ENCODE peak calls at places on chromosomes 5 and 9, in ten cellular contexts. One of them, this sample, is unnamed.

GRCh38 chr9:89366711-89367110 is 48.4 kb downstream of the SECISBP2 start:
- DNase-seq in brain microvascular endothelial cell: peak
- DNase-seq in neural crest cell: no peak
- DNase-seq in astrocyte: no peak
- DNase-seq in uterus: no peak
- DNase-seq in SK-N-SH: no peak
- DNase-seq in GM23338: no peak
- DNase-seq in fibroblast of the aortic adventitia: no peak
- DNase-seq in IMR-90: no peak
- DNase-seq in right lobe of liver: no peak
- DNase-seq in this sample: no peak

GRCh38 chr5:83974151-83974822 is 253.6 kb upstream of the HAPLN1 start:
- DNase-seq in astrocyte: peak
- DNase-seq in IMR-90: peak
- DNase-seq in brain microvascular endothelial cell: no peak
- DNase-seq in SK-N-SH: no peak
- DNase-seq in right lobe of liver: no peak
- DNase-seq in neural crest cell: no peak
- DNase-seq in fibroblast of the aortic adventitia: no peak
- DNase-seq in uterus: no peak
- DNase-seq in GM23338: peak
- DNase-seq in this sample: no peak

GRCh38 chr5:90133941-90134340 is 275.6 kb downstream of the CETN3 start:
- DNase-seq in brain microvascular endothelial cell: no peak
- DNase-seq in astrocyte: peak
- DNase-seq in IMR-90: no peak
- DNase-seq in fibroblast of the aortic adventitia: no peak
- DNase-seq in right lobe of liver: no peak
- DNase-seq in neural crest cell: no peak
- DNase-seq in SK-N-SH: no peak
- DNase-seq in GM23338: no peak
- DNase-seq in uterus: no peak
- DNase-seq in this sample: no peak

GRCh38 chr5:141762790-141763368 is 80.8 kb upstream of the ARAP3 start:
- DNase-seq in fibroblast of the aortic adventitia: no peak
- DNase-seq in IMR-90: no peak
- DNase-seq in astrocyte: no peak
- DNase-seq in uterus: no peak
- DNase-seq in brain microvascular endothelial cell: no peak
- DNase-seq in right lobe of liver: no peak
- DNase-seq in SK-N-SH: no peak
- DNase-seq in GM23338: no peak
- DNase-seq in neural crest cell: no peak
- DNase-seq in this sample: no peak

GRCh38 chr5:102600964-102601363 is 102.2 kb upstream of the SLCO6A1 start:
- DNase-seq in IMR-90: peak
- DNase-seq in SK-N-SH: no peak
- DNase-seq in neural crest cell: no peak
- DNase-seq in brain microvascular endothelial cell: peak
- DNase-seq in right lobe of liver: no peak
- DNase-seq in uterus: no peak
- DNase-seq in fibroblast of the aortic adventitia: peak
- DNase-seq in GM23338: no peak
- DNase-seq in astrocyte: peak
- DNase-seq in this sample: no peak

GRCh38 chr9:7212101-7212500 is 454.3 kb downstream of the KDM4C start:
- DNase-seq in GM23338: no peak
- DNase-seq in neural crest cell: peak
- DNase-seq in IMR-90: no peak
- DNase-seq in astrocyte: peak
- DNase-seq in right lobe of liver: no peak
- DNase-seq in uterus: no peak
- DNase-seq in SK-N-SH: no peak
- DNase-seq in fibroblast of the aortic adventitia: no peak
- DNase-seq in brain microvascular endothelial cell: no peak
- DNase-seq in this sample: no peak

GRCh38 chr5:127754727-127755126 is 51.5 kb downstream of the CCDC192 start:
- DNase-seq in IMR-90: no peak
- DNase-seq in brain microvascular endothelial cell: no peak
- DNase-seq in SK-N-SH: no peak
- DNase-seq in neural crest cell: no peak
- DNase-seq in uterus: no peak
- DNase-seq in astrocyte: no peak
- DNase-seq in fibroblast of the aortic adventitia: no peak
- DNase-seq in GM23338: no peak
- DNase-seq in right lobe of liver: no peak
- DNase-seq in this sample: no peak

GRCh38 chr9:16133556-16134227 is 580.8 kb downstream of the CCDC171 start:
- DNase-seq in right lobe of liver: peak
- DNase-seq in fibroblast of the aortic adventitia: peak
- DNase-seq in brain microvascular endothelial cell: peak
- DNase-seq in IMR-90: peak
- DNase-seq in SK-N-SH: peak
- DNase-seq in neural crest cell: peak
- DNase-seq in uterus: no peak
- DNase-seq in GM23338: peak
- DNase-seq in astrocyte: peak
- DNase-seq in this sample: no peak

GRCh38 chr5:149684371-149684770 is 45.7 kb upstream of the PPARGC1B start:
- DNase-seq in uterus: no peak
- DNase-seq in fibroblast of the aortic adventitia: no peak
- DNase-seq in brain microvascular endothelial cell: no peak
- DNase-seq in GM23338: no peak
- DNase-seq in astrocyte: no peak
- DNase-seq in right lobe of liver: no peak
- DNase-seq in IMR-90: no peak
- DNase-seq in neural crest cell: no peak
- DNase-seq in SK-N-SH: no peak
- DNase-seq in this sample: no peak

GRCh38 chr9:109035684-109036423 is 22.6 kb upstream of the CTNNAL1 start:
- DNase-seq in brain microvascular endothelial cell: peak
- DNase-seq in SK-N-SH: no peak
- DNase-seq in astrocyte: peak
- DNase-seq in fibroblast of the aortic adventitia: peak
- DNase-seq in IMR-90: peak
- DNase-seq in uterus: peak
- DNase-seq in GM23338: no peak
- DNase-seq in neural crest cell: no peak
- DNase-seq in right lobe of liver: peak
- DNase-seq in this sample: peak

GRCh38 chr9:109411818-109412352 is 86.2 kb downstream of the PTPN3 start:
- DNase-seq in GM23338: peak
- DNase-seq in IMR-90: peak
- DNase-seq in astrocyte: peak
- DNase-seq in brain microvascular endothelial cell: peak
- DNase-seq in right lobe of liver: no peak
- DNase-seq in uterus: no peak
- DNase-seq in SK-N-SH: peak
- DNase-seq in neural crest cell: no peak
- DNase-seq in fibroblast of the aortic adventitia: peak
- DNase-seq in this sample: peak

GRCh38 chr5:105565531-105565930 is 2002.9 kb upstream of the NUDT12 start:
- DNase-seq in GM23338: no peak
- DNase-seq in SK-N-SH: no peak
- DNase-seq in brain microvascular endothelial cell: no peak
- DNase-seq in uterus: no peak
- DNase-seq in IMR-90: no peak
- DNase-seq in astrocyte: no peak
- DNase-seq in right lobe of liver: no peak
- DNase-seq in neural crest cell: no peak
- DNase-seq in fibroblast of the aortic adventitia: no peak
- DNase-seq in this sample: no peak

GRCh38 chr5:168011096-168011495 is 280.3 kb upstream of the WWC1 start:
- DNase-seq in right lobe of liver: no peak
- DNase-seq in brain microvascular endothelial cell: no peak
- DNase-seq in neural crest cell: no peak
- DNase-seq in astrocyte: no peak
- DNase-seq in IMR-90: no peak
- DNase-seq in SK-N-SH: no peak
- DNase-seq in uterus: no peak
- DNase-seq in GM23338: no peak
- DNase-seq in fibroblast of the aortic adventitia: no peak
- DNase-seq in this sample: no peak

DNA sequence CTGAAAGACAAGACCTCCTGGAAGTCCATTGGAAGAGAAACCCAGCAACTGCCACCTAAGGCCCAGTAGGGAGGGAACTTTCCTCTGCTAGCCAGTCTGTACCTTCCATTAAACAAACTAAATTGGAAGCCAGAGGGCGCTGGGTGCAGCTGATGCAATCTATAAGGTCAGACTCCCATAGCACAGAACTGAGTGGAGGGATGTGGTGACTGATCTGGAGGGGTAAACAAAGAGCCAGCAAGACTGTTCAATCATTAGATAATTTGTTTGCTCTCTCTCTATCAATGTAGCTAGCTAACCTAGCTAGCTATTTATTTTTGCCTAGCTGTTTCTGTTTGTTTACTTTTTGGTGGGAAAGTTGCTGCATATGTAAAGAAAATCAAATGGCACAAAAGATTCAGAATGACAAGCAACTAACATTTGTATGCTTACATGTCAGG is 291.8 kb upstream of the DAB2 start:
- DNase-seq in neural crest cell: peak
- DNase-seq in IMR-90: peak
- DNase-seq in GM23338: peak
- DNase-seq in brain microvascular endothelial cell: peak
- DNase-seq in uterus: no peak
- DNase-seq in right lobe of liver: peak
- DNase-seq in SK-N-SH: peak
- DNase-seq in astrocyte: peak
- DNase-seq in fibroblast of the aortic adventitia: peak
- DNase-seq in this sample: no peak
- TF ChIP-seq CTCF in neural crest cell: peak
- TF ChIP-seq CTCF in IMR-90: peak
- TF ChIP-seq CTCF in GM23338: peak
- TF ChIP-seq CTCF in brain microvascular endothelial cell: peak
- TF ChIP-seq CTCF in uterus: peak
- TF ChIP-seq CTCF in right lobe of liver: peak
- TF ChIP-seq CTCF in SK-N-SH: peak
- TF ChIP-seq CTCF in astrocyte: peak
- TF ChIP-seq CTCF in fibroblast of the aortic adventitia: peak
- TF ChIP-seq CTCF in this sample: peak

GRCh38 chr9:12719431-12719830 is 26.2 kb downstream of the TYRP1 start:
- DNase-seq in SK-N-SH: peak
- DNase-seq in uterus: no peak
- DNase-seq in astrocyte: peak
- DNase-seq in IMR-90: peak
- DNase-seq in right lobe of liver: no peak
- DNase-seq in fibroblast of the aortic adventitia: peak
- DNase-seq in GM23338: peak
- DNase-seq in neural crest cell: no peak
- DNase-seq in brain microvascular endothelial cell: no peak
- DNase-seq in this sample: no peak
- TF ChIP-seq CTCF in SK-N-SH: peak
- TF ChIP-seq CTCF in uterus: peak
- TF ChIP-seq CTCF in astrocyte: peak
- TF ChIP-seq CTCF in IMR-90: peak
- TF ChIP-seq CTCF in right lobe of liver: peak
- TF ChIP-seq CTCF in fibroblast of the aortic adventitia: peak
- TF ChIP-seq CTCF in GM23338: no peak
- TF ChIP-seq CTCF in neural crest cell: peak
- TF ChIP-seq CTCF in brain microvascular endothelial cell: peak
- TF ChIP-seq CTCF in this sample: peak

DNA sequence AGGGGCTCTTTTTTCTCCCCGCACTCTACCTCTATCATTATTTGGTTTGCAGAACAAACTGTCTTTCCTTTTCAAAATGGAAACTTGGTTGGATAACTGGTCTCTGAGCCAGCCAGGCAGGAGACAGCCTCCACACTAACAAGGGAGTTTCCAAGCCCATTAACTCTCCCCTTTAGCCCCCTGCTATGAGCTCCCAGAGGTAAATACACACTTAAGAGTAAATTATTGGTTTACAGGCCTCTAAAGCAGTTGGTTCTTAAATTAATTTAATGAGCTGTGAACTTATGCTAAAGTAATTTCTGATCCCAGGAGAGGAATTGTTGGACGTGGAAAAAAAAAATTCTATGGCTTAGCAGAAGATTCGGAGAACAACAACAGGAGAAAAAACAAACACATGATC is 30.3 kb downstream of the EPB41L4A start:
- DNase-seq in GM23338: no peak
- DNase-seq in IMR-90: no peak
- DNase-seq in neural crest cell: no peak
- DNase-seq in fibroblast of the aortic adventitia: no peak
- DNase-seq in SK-N-SH: no peak
- DNase-seq in uterus: no peak
- DNase-seq in brain microvascular endothelial cell: no peak
- DNase-seq in right lobe of liver: no peak
- DNase-seq in astrocyte: no peak
- DNase-seq in this sample: no peak
- TF ChIP-seq CTCF in GM23338: no peak
- TF ChIP-seq CTCF in IMR-90: no peak
- TF ChIP-seq CTCF in neural crest cell: no peak
- TF ChIP-seq CTCF in fibroblast of the aortic adventitia: no peak
- TF ChIP-seq CTCF in SK-N-SH: no peak
- TF ChIP-seq CTCF in uterus: no peak
- TF ChIP-seq CTCF in brain microvascular endothelial cell: no peak
- TF ChIP-seq CTCF in right lobe of liver: no peak
- TF ChIP-seq CTCF in astrocyte: no peak
- TF ChIP-seq CTCF in this sample: no peak

GRCh38 chr9:33124046-33124445 is 43.1 kb downstream of the B4GALT1 start:
- DNase-seq in SK-N-SH: no peak
- DNase-seq in IMR-90: no peak
- DNase-seq in GM23338: no peak
- DNase-seq in astrocyte: no peak
- DNase-seq in fibroblast of the aortic adventitia: no peak
- DNase-seq in uterus: no peak
- DNase-seq in brain microvascular endothelial cell: no peak
- DNase-seq in right lobe of liver: no peak
- DNase-seq in neural crest cell: no peak
- DNase-seq in this sample: no peak

GRCh38 chr9:33123632-33124031 is 43.5 kb downstream of the B4GALT1 start:
- DNase-seq in brain microvascular endothelial cell: no peak
- DNase-seq in neural crest cell: no peak
- DNase-seq in fibroblast of the aortic adventitia: no peak
- DNase-seq in GM23338: no peak
- DNase-seq in IMR-90: no peak
- DNase-seq in astrocyte: no peak
- DNase-seq in uterus: no peak
- DNase-seq in SK-N-SH: no peak
- DNase-seq in right lobe of liver: no peak
- DNase-seq in this sample: no peak

GRCh38 chr9:33125871-33126822 is 41.0 kb downstream of the B4GALT1 start:
- DNase-seq in right lobe of liver: no peak
- DNase-seq in SK-N-SH: no peak
- DNase-seq in fibroblast of the aortic adventitia: peak
- DNase-seq in brain microvascular endothelial cell: peak
- DNase-seq in uterus: no peak
- DNase-seq in IMR-90: peak
- DNase-seq in astrocyte: peak
- DNase-seq in neural crest cell: no peak
- DNase-seq in GM23338: no peak
- DNase-seq in this sample: no peak

GRCh38 chr9:33125441-33125840 is 41.7 kb downstream of the B4GALT1 start:
- DNase-seq in brain microvascular endothelial cell: no peak
- DNase-seq in neural crest cell: no peak
- DNase-seq in SK-N-SH: no peak
- DNase-seq in astrocyte: no peak
- DNase-seq in fibroblast of the aortic adventitia: no peak
- DNase-seq in GM23338: no peak
- DNase-seq in uterus: no peak
- DNase-seq in IMR-90: no peak
- DNase-seq in right lobe of liver: no peak
- DNase-seq in this sample: no peak

GRCh38 chr9:33124716-33125378 is 42.3 kb downstream of the B4GALT1 start:
- DNase-seq in fibroblast of the aortic adventitia: no peak
- DNase-seq in SK-N-SH: no peak
- DNase-seq in neural crest cell: no peak
- DNase-seq in brain microvascular endothelial cell: no peak
- DNase-seq in astrocyte: no peak
- DNase-seq in uterus: no peak
- DNase-seq in right lobe of liver: no peak
- DNase-seq in IMR-90: no peak
- DNase-seq in GM23338: no peak
- DNase-seq in this sample: no peak
- TF ChIP-seq CTCF in fibroblast of the aortic adventitia: no peak
- TF ChIP-seq CTCF in SK-N-SH: no peak
- TF ChIP-seq CTCF in neural crest cell: no peak
- TF ChIP-seq CTCF in brain microvascular endothelial cell: no peak
- TF ChIP-seq CTCF in astrocyte: no peak
- TF ChIP-seq CTCF in uterus: peak
- TF ChIP-seq CTCF in right lobe of liver: no peak
- TF ChIP-seq CTCF in IMR-90: peak
- TF ChIP-seq CTCF in GM23338: peak
- TF ChIP-seq CTCF in this sample: no peak

This sample was measured in AG04450.